ENCODE peak calls at places on chromosome 2, in four cellular contexts. One of them, this sample, is unnamed. For H3K4me1, the result is how much of the 10 kb centered on the place peaks cover.

GRCh38 chr2:234368861-234369261 is 128.0 kb downstream of the ARL4C start:
- DNase-seq in psoas muscle: peak
- DNase-seq in A549: peak
- DNase-seq in uterus: no peak
- DNase-seq in this sample: no peak

GRCh38 chr2:61785583-61785982 is 68.3 kb downstream of the FAM161A start:
- DNase-seq in psoas muscle: no peak
- DNase-seq in A549: no peak
- DNase-seq in uterus: no peak
- DNase-seq in this sample: no peak

GRCh38 chr2:212970132-212970531 is 181.3 kb downstream of the IKZF2 start:
- DNase-seq in psoas muscle: no peak
- DNase-seq in A549: no peak
- DNase-seq in uterus: no peak
- DNase-seq in this sample: no peak

GRCh38 chr2:204972606-204973336 is 427.5 kb downstream of the PARD3B start:
- DNase-seq in psoas muscle: no peak
- DNase-seq in A549: no peak
- DNase-seq in uterus: no peak
- DNase-seq in this sample: no peak

GRCh38 chr2:142980246-142981068 is 103.0 kb downstream of the KYNU start:
- DNase-seq in psoas muscle: no peak
- DNase-seq in A549: peak
- DNase-seq in uterus: no peak
- DNase-seq in this sample: no peak

GRCh38 chr2:172931923-172932520 is 143.6 kb upstream of the MAP3K20 start:
- DNase-seq in psoas muscle: peak
- DNase-seq in A549: peak
- DNase-seq in uterus: peak
- DNase-seq in this sample: peak

GRCh38 chr2:61995515-61995914 is 90.0 kb downstream of the COMMD1 start:
- DNase-seq in psoas muscle: no peak
- DNase-seq in A549: no peak
- DNase-seq in uterus: no peak
- DNase-seq in this sample: no peak

GRCh38 chr2:147628971-147629421 is 215.8 kb upstream of the ACVR2A start:
- DNase-seq in psoas muscle: no peak
- DNase-seq in A549: no peak
- DNase-seq in uterus: no peak
- DNase-seq in this sample: no peak

GRCh38 chr2:47078541-47079482 is 76.3 kb downstream of the STPG4 start:
- DNase-seq in psoas muscle: no peak
- DNase-seq in A549: no peak
- DNase-seq in uterus: no peak
- DNase-seq in this sample: no peak

GRCh38 chr2:15730545-15731212 is 139.0 kb downstream of the DDX1 start:
- DNase-seq in psoas muscle: peak
- DNase-seq in A549: peak
- DNase-seq in uterus: peak
- DNase-seq in this sample: peak

GRCh38 chr2:120231974-120232635 is 8.9 kb upstream of the TMEM185B start:
- DNase-seq in psoas muscle: peak
- DNase-seq in A549: no peak
- DNase-seq in uterus: peak
- DNase-seq in this sample: no peak

GRCh38 chr2:124753842-124754241 is 728.8 kb downstream of the CNTNAP5 start:
- DNase-seq in psoas muscle: no peak
- DNase-seq in A549: no peak
- DNase-seq in uterus: no peak
- DNase-seq in this sample: no peak

GRCh38 chr2:73004889-73005596 is 66.5 kb downstream of the SFXN5 start:
- DNase-seq in psoas muscle: peak
- DNase-seq in A549: no peak
- DNase-seq in uterus: no peak
- DNase-seq in this sample: peak

GRCh38 chr2:24048662-24049484 is 668 bp upstream of the FKBP1B start:
- DNase-seq in psoas muscle: no peak
- DNase-seq in A549: no peak
- DNase-seq in uterus: no peak
- DNase-seq in this sample: no peak

GRCh38 chr2:24051833-24052232 is 2.3 kb downstream of the FKBP1B start:
- DNase-seq in psoas muscle: no peak
- DNase-seq in A549: no peak
- DNase-seq in uterus: no peak
- DNase-seq in this sample: no peak

GRCh38 chr2:24047703-24048033 is 477 bp upstream of the WDCP start:
- DNase-seq in psoas muscle: no peak
- DNase-seq in A549: no peak
- DNase-seq in uterus: no peak
- DNase-seq in this sample: no peak

GRCh38 chr2:24050041-24050655 is 607 bp downstream of the FKBP1B start:
- DNase-seq in psoas muscle: peak
- DNase-seq in A549: no peak
- DNase-seq in uterus: peak
- DNase-seq in this sample: peak

GRCh38 chr2:24049485-24050021 is at the start of gene FKBP1B:
- DNase-seq in psoas muscle: peak
- DNase-seq in A549: peak
- DNase-seq in uterus: peak
- DNase-seq in this sample: peak
- H3K4me1 ChIP-seq in psoas muscle: under half
- H3K4me1 ChIP-seq in A549: under half
- H3K4me1 ChIP-seq in uterus: under half
- H3K4me1 ChIP-seq in this sample: under half

GRCh38 chr2:30362468-30363081 is 84.5 kb upstream of the LCLAT1 start:
- DNase-seq in psoas muscle: no peak
- DNase-seq in A549: no peak
- DNase-seq in uterus: no peak
- DNase-seq in this sample: no peak
- H3K4me1 ChIP-seq in psoas muscle: under half
- H3K4me1 ChIP-seq in A549: under half
- H3K4me1 ChIP-seq in uterus: under half
- H3K4me1 ChIP-seq in this sample: half or more

GRCh38 chr2:66573412-66573811 is 138.5 kb downstream of the MEIS1 start:
- DNase-seq in psoas muscle: no peak
- DNase-seq in A549: no peak
- DNase-seq in uterus: no peak
- DNase-seq in this sample: no peak
- H3K4me1 ChIP-seq in psoas muscle: under half
- H3K4me1 ChIP-seq in A549: under half
- H3K4me1 ChIP-seq in uterus: under half
- H3K4me1 ChIP-seq in this sample: under half

GRCh38 chr2:34785206-34785785 is 1186.2 kb upstream of the FAM98A start:
- DNase-seq in psoas muscle: no peak
- DNase-seq in A549: no peak
- DNase-seq in uterus: no peak
- DNase-seq in this sample: no peak

GRCh38 chr2:34789162-34789561 is 1190.1 kb upstream of the FAM98A start:
- DNase-seq in psoas muscle: no peak
- DNase-seq in A549: no peak
- DNase-seq in uterus: no peak
- DNase-seq in this sample: no peak

GRCh38 chr2:34787341-34787740 is 1188.2 kb upstream of the FAM98A start:
- DNase-seq in psoas muscle: no peak
- DNase-seq in A549: no peak
- DNase-seq in uterus: no peak
- DNase-seq in this sample: no peak
- H3K4me1 ChIP-seq in psoas muscle: under half
- H3K4me1 ChIP-seq in A549: under half
- H3K4me1 ChIP-seq in uterus: under half
- H3K4me1 ChIP-seq in this sample: under half

GRCh38 chr2:88350262-88350640 is 102.2 kb downstream of the FOXI3 start:
- DNase-seq in psoas muscle: no peak
- DNase-seq in A549: no peak
- DNase-seq in uterus: no peak
- DNase-seq in this sample: no peak
- H3K4me1 ChIP-seq in psoas muscle: under half
- H3K4me1 ChIP-seq in A549: under half
- H3K4me1 ChIP-seq in uterus: under half
- H3K4me1 ChIP-seq in this sample: under half

This sample was measured in tibial artery.